ENCODE peak calls at places on chromosomes 5 and 9, in five cellular contexts. One of them, this sample, is unnamed.

GRCh38 chr9:113927277-113927676 is 51.2 kb downstream of the ZNF618 start:
- DNase-seq in SK-N-SH: no peak
- DNase-seq in GM12878: no peak
- DNase-seq in HCT116: no peak
- DNase-seq in K562: no peak
- DNase-seq in this sample: no peak

GRCh38 chr5:176781638-176782570 is 28.5 kb upstream of the UNC5A start:
- DNase-seq in SK-N-SH: no peak
- DNase-seq in K562: no peak
- DNase-seq in GM12878: no peak
- DNase-seq in HCT116: no peak
- DNase-seq in this sample: no peak

GRCh38 chr5:88290801-88291200 is 22.2 kb upstream of the TMEM161B start:
- DNase-seq in HCT116: no peak
- DNase-seq in SK-N-SH: no peak
- DNase-seq in GM12878: no peak
- DNase-seq in K562: no peak
- DNase-seq in this sample: no peak

GRCh38 chr5:77015938-77016569 is 14.2 kb upstream of the AGGF1 start:
- DNase-seq in K562: no peak
- DNase-seq in HCT116: peak; percentile 57
- DNase-seq in SK-N-SH: no peak
- DNase-seq in GM12878: no peak
- DNase-seq in this sample: no peak

GRCh38 chr5:142014911-142015584 is 2.2 kb upstream of the GNPDA1 start:
- DNase-seq in HCT116: peak; percentile 69
- DNase-seq in SK-N-SH: peak; percentile 61
- DNase-seq in K562: peak; percentile 34
- DNase-seq in GM12878: no peak
- DNase-seq in this sample: peak; percentile 62

GRCh38 chr9:4927701-4928100 is 57.4 kb upstream of the JAK2 start:
- DNase-seq in SK-N-SH: no peak
- DNase-seq in GM12878: no peak
- DNase-seq in K562: no peak
- DNase-seq in HCT116: no peak
- DNase-seq in this sample: no peak

GRCh38 chr9:5626727-5627634 is 1.9 kb upstream of the RIC1 start:
- DNase-seq in GM12878: peak; percentile 94
- DNase-seq in SK-N-SH: peak; percentile 7
- DNase-seq in K562: peak; percentile 10
- DNase-seq in HCT116: no peak
- DNase-seq in this sample: no peak

GRCh38 chr5:111514087-111514486 is 1.8 kb upstream of the STARD4 start:
- DNase-seq in HCT116: no peak
- DNase-seq in K562: no peak
- DNase-seq in SK-N-SH: no peak
- DNase-seq in GM12878: no peak
- DNase-seq in this sample: no peak

GRCh38 chr5:157312492-157312891 is 46.6 kb downstream of the CYFIP2 start:
- DNase-seq in K562: peak; percentile 52
- DNase-seq in HCT116: peak; percentile 67
- DNase-seq in SK-N-SH: peak; percentile 82
- DNase-seq in GM12878: peak; percentile 59
- DNase-seq in this sample: peak; percentile 78

GRCh38 chr9:80072406-80072805 is 500.6 kb downstream of the TLE4 start:
- DNase-seq in GM12878: no peak
- DNase-seq in SK-N-SH: no peak
- DNase-seq in HCT116: no peak
- DNase-seq in K562: no peak
- DNase-seq in this sample: no peak

GRCh38 chr5:8906303-8906967 is 639.4 kb downstream of the SEMA5A start:
- DNase-seq in K562: no peak
- DNase-seq in GM12878: no peak
- DNase-seq in SK-N-SH: no peak
- DNase-seq in HCT116: no peak
- DNase-seq in this sample: no peak

GRCh38 chr9:93587651-93588347 is 11.4 kb downstream of the PHF2 start:
- DNase-seq in SK-N-SH: peak; percentile 55
- DNase-seq in HCT116: no peak
- DNase-seq in GM12878: no peak
- DNase-seq in K562: no peak
- DNase-seq in this sample: no peak

GRCh38 chr5:157447246-157447645 is 12.8 kb upstream of the NIPAL4 start:
- DNase-seq in SK-N-SH: no peak
- DNase-seq in HCT116: no peak
- DNase-seq in K562: no peak
- DNase-seq in GM12878: no peak
- DNase-seq in this sample: peak; percentile 95

GRCh38 chr5:73374520-73375235 is 73.9 kb downstream of the FOXD1 start:
- DNase-seq in GM12878: no peak
- DNase-seq in K562: no peak
- DNase-seq in HCT116: no peak
- DNase-seq in SK-N-SH: no peak
- DNase-seq in this sample: no peak

GRCh38 chr9:38087934-38088925 is 19.2 kb upstream of the SHB start:
- DNase-seq in K562: peak; percentile 89
- DNase-seq in HCT116: peak; percentile 24
- DNase-seq in SK-N-SH: peak; percentile 84
- DNase-seq in GM12878: no peak
- DNase-seq in this sample: peak; percentile 54

GRCh38 chr5:143002459-143003327 is 232.5 kb downstream of the ARHGAP26 start:
- DNase-seq in GM12878: peak; percentile 82
- DNase-seq in HCT116: no peak
- DNase-seq in SK-N-SH: no peak
- DNase-seq in K562: peak; percentile 32
- DNase-seq in this sample: peak; percentile 67

GRCh38 chr5:129639331-129639730 is 108.6 kb upstream of the MINAR2 start:
- DNase-seq in SK-N-SH: no peak
- DNase-seq in HCT116: no peak
- DNase-seq in GM12878: no peak
- DNase-seq in K562: no peak
- DNase-seq in this sample: no peak

GRCh38 chr9:131500377-131500776 is 2.3 kb upstream of the POMT1 start:
- DNase-seq in GM12878: no peak
- DNase-seq in SK-N-SH: no peak
- DNase-seq in HCT116: no peak
- DNase-seq in K562: no peak
- DNase-seq in this sample: no peak

GRCh38 chr5:87966213-87966612 is 302.4 kb downstream of the TMEM161B start:
- DNase-seq in SK-N-SH: no peak
- DNase-seq in HCT116: no peak
- DNase-seq in GM12878: no peak
- DNase-seq in K562: no peak
- DNase-seq in this sample: no peak

GRCh38 chr5:17258429-17258828 is 41.0 kb downstream of the BASP1 start:
- DNase-seq in HCT116: no peak
- DNase-seq in GM12878: no peak
- DNase-seq in K562: no peak
- DNase-seq in SK-N-SH: no peak
- DNase-seq in this sample: no peak

GRCh38 chr5:94691947-94692346 is 73.5 kb downstream of the SLF1 start:
- DNase-seq in GM12878: no peak
- DNase-seq in SK-N-SH: peak; percentile 20
- DNase-seq in HCT116: no peak
- DNase-seq in K562: no peak
- DNase-seq in this sample: no peak

GRCh38 chr9:132409828-132410528 is at the start of gene CFAP77:
- DNase-seq in SK-N-SH: peak; percentile 88
- DNase-seq in GM12878: no peak
- DNase-seq in K562: peak; percentile 41
- DNase-seq in HCT116: peak; percentile 26
- DNase-seq in this sample: peak; percentile 67

GRCh38 chr5:157121709-157122108 is 12.9 kb upstream of the HAVCR2 start:
- DNase-seq in GM12878: no peak
- DNase-seq in HCT116: no peak
- DNase-seq in K562: no peak
- DNase-seq in SK-N-SH: no peak
- DNase-seq in this sample: no peak

GRCh38 chr5:125481506-125482455 is 735.3 kb upstream of the ZNF608 start:
- DNase-seq in HCT116: no peak
- DNase-seq in GM12878: no peak
- DNase-seq in K562: no peak
- DNase-seq in SK-N-SH: peak; percentile 15
- DNase-seq in this sample: no peak

GRCh38 chr9:18979367-18979766 is 53.6 kb downstream of the SAXO1 start:
- DNase-seq in GM12878: no peak
- DNase-seq in HCT116: no peak
- DNase-seq in K562: no peak
- DNase-seq in SK-N-SH: no peak
- DNase-seq in this sample: no peak

GRCh38 chr9:129111762-129112151 is 542 bp downstream of the PTPA start:
- DNase-seq in GM12878: no peak
- DNase-seq in K562: peak; percentile 63
- DNase-seq in SK-N-SH: peak; percentile 69
- DNase-seq in HCT116: no peak
- DNase-seq in this sample: peak; percentile 46

GRCh38 chr5:54785729-54786548 is 199.5 kb downstream of the ESM1 start:
- DNase-seq in GM12878: peak; percentile 45
- DNase-seq in K562: peak; percentile 46
- DNase-seq in HCT116: no peak
- DNase-seq in SK-N-SH: peak; percentile 29
- DNase-seq in this sample: peak; percentile 70

GRCh38 chr5:16897800-16898199 is 38.3 kb downstream of the MYO10 start:
- DNase-seq in HCT116: no peak
- DNase-seq in GM12878: no peak
- DNase-seq in K562: no peak
- DNase-seq in SK-N-SH: no peak
- DNase-seq in this sample: no peak

GRCh38 chr5:181164076-181164952 is 16.9 kb downstream of the OR2V2 start:
- DNase-seq in HCT116: no peak
- DNase-seq in SK-N-SH: no peak
- DNase-seq in K562: no peak
- DNase-seq in GM12878: no peak
- DNase-seq in this sample: no peak

GRCh38 chr9:130825051-130825651 is 9.9 kb upstream of the ABL1 start:
- DNase-seq in GM12878: no peak
- DNase-seq in SK-N-SH: peak; percentile 42
- DNase-seq in K562: peak; percentile 80
- DNase-seq in HCT116: no peak
- DNase-seq in this sample: no peak

GRCh38 chr9:116124472-116125040 is 29.0 kb upstream of the PAPPA start:
- DNase-seq in K562: no peak
- DNase-seq in HCT116: no peak
- DNase-seq in SK-N-SH: no peak
- DNase-seq in GM12878: no peak
- DNase-seq in this sample: no peak

GRCh38 chr5:138784590-138784989 is 31.4 kb downstream of the CTNNA1 start:
- DNase-seq in SK-N-SH: no peak
- DNase-seq in K562: no peak
- DNase-seq in HCT116: no peak
- DNase-seq in GM12878: no peak
- DNase-seq in this sample: peak; percentile 20

GRCh38 chr9:86766912-86767311 is 180.4 kb downstream of the GAS1 start:
- DNase-seq in SK-N-SH: no peak
- DNase-seq in K562: no peak
- DNase-seq in HCT116: peak; percentile 75
- DNase-seq in GM12878: no peak
- DNase-seq in this sample: no peak

GRCh38 chr9:130908878-130909356 is 12.3 kb upstream of the QRFP start:
- DNase-seq in SK-N-SH: no peak
- DNase-seq in K562: peak; percentile 73
- DNase-seq in GM12878: no peak
- DNase-seq in HCT116: no peak
- DNase-seq in this sample: no peak

DNA sequence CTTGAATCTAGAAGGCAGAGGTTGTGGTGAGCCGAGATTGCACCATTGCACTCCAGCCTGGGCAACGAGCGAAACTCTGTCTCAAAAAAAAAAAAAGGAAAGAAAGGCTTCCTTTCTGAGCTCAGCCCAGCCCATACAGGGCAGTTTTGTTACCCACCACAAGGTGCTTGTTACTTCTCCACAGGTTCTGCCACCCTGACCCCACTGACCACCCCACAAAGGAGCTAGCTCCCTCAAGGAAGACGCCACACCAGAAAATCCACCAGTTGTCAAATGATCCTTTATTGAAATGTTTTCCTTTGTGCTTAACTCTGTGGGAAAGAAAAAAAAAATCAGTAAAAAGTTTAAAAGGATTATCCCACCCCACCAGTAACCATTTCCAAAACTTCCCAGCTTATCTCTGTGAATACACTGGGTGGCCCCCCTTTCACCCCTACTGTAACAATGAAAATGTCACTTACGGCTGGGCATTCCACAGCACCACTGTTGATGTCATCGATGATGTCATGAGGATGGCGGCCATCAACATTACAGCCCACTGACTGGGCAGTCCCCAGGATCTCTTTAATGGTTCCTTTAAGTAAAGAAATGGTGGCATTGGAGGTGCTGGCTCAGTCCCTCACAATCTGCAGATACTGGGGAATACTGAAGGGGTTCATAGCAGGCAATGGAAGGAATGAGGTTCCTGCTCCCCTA is 3.6 kb downstream of the RPL12 start:
- DNase-seq in GM12878: no peak
- DNase-seq in K562: peak; percentile 45
- DNase-seq in SK-N-SH: no peak
- DNase-seq in HCT116: no peak
- DNase-seq in this sample: no peak
- TF ChIP-seq JUND in GM12878: no peak
- TF ChIP-seq JUND in K562: no peak
- TF ChIP-seq JUND in SK-N-SH: no peak
- TF ChIP-seq JUND in HCT116: no peak
- TF ChIP-seq JUND in this sample: no peak

GRCh38 chr5:148790545-148791333 is 35.7 kb upstream of the ADRB2 start:
- DNase-seq in SK-N-SH: no peak
- DNase-seq in HCT116: no peak
- DNase-seq in K562: no peak
- DNase-seq in GM12878: no peak
- DNase-seq in this sample: no peak
- TF ChIP-seq JUND in SK-N-SH: no peak
- TF ChIP-seq JUND in HCT116: no peak
- TF ChIP-seq JUND in K562: no peak
- TF ChIP-seq JUND in GM12878: no peak
- TF ChIP-seq JUND in this sample: no peak

GRCh38 chr9:17005085-17005484 is 129.8 kb upstream of the CNTLN start:
- DNase-seq in SK-N-SH: no peak
- DNase-seq in GM12878: no peak
- DNase-seq in K562: no peak
- DNase-seq in HCT116: no peak
- DNase-seq in this sample: no peak
- TF ChIP-seq JUND in SK-N-SH: no peak
- TF ChIP-seq JUND in GM12878: no peak
- TF ChIP-seq JUND in K562: no peak
- TF ChIP-seq JUND in HCT116: no peak
- TF ChIP-seq JUND in this sample: no peak

GRCh38 chr5:165361143-165361542 is 1855.7 kb downstream of the MAT2B start:
- DNase-seq in SK-N-SH: no peak
- DNase-seq in GM12878: no peak
- DNase-seq in K562: no peak
- DNase-seq in HCT116: no peak
- DNase-seq in this sample: no peak
- TF ChIP-seq JUND in SK-N-SH: no peak
- TF ChIP-seq JUND in GM12878: no peak
- TF ChIP-seq JUND in K562: no peak
- TF ChIP-seq JUND in HCT116: no peak
- TF ChIP-seq JUND in this sample: no peak

GRCh38 chr9:122201641-122202040 is 27.1 kb downstream of the LHX6 start:
- DNase-seq in SK-N-SH: no peak
- DNase-seq in HCT116: no peak
- DNase-seq in GM12878: no peak
- DNase-seq in K562: no peak
- DNase-seq in this sample: no peak
- TF ChIP-seq JUND in SK-N-SH: no peak
- TF ChIP-seq JUND in HCT116: no peak
- TF ChIP-seq JUND in GM12878: no peak
- TF ChIP-seq JUND in K562: no peak
- TF ChIP-seq JUND in this sample: no peak

GRCh38 chr5:59115345-59115744 is 532.5 kb downstream of the RAB3C start:
- DNase-seq in HCT116: no peak
- DNase-seq in GM12878: no peak
- DNase-seq in SK-N-SH: no peak
- DNase-seq in K562: no peak
- DNase-seq in this sample: no peak
- TF ChIP-seq JUND in HCT116: no peak
- TF ChIP-seq JUND in GM12878: no peak
- TF ChIP-seq JUND in SK-N-SH: peak; percentile 36
- TF ChIP-seq JUND in K562: no peak
- TF ChIP-seq JUND in this sample: no peak

This sample was measured in T47D.